ENCODE peak calls at places on chromosomes 16 and 17, in eight cellular contexts. D is stimulated activated naive CD8-positive, alpha-beta T cell treated with anti-CD3 and anti-CD28 coated beads, Interleukin-15, Interleukin-2, amounts not matched to agents 100 U/mL and 50 U/mL, for 24 hours; R is AG08396; N is HFFc6; U is NCI-H1048; P is astrocyte of the cerebellum; G is brain microvascular endothelial cell; X is colonic mucosa. Y is an unnamed sample.

GRCh38 chr17:18100616-18101015 is 7.9 kb upstream of the MYO15A start:
- DNase-seq in D (no peak), R (no peak), N (no peak), U (no peak), P (no peak), G (no peak), X (no peak), Y (no peak)

GRCh38 chr16:79801550-79802090 is 201.1 kb upstream of the MAF start:
- DNase-seq in D (no peak), R (no peak), N (no peak), U (no peak), P (no peak), G (peak), X (no peak), Y (no peak)

GRCh38 chr17:78883533-78884131 is 19.4 kb downstream of the CEP295NL start:
- DNase-seq in D (no peak), R (peak), N (peak), U (peak), P (peak), G (peak), X (peak), Y (peak)

GRCh38 chr16:81647527-81647926 is 131.6 kb upstream of the PLCG2 start:
- DNase-seq in D (no peak), R (peak), N (peak), U (no peak), P (no peak), G (peak), X (no peak), Y (no peak)

GRCh38 chr16:1426734-1427451 is 4.0 kb upstream of the PERCC1 start:
- DNase-seq in D (no peak), R (no peak), N (no peak), U (no peak), P (no peak), G (no peak), X (no peak), Y (no peak)

GRCh38 chr16:19115148-19116021 is 1.6 kb downstream of the ITPRIPL2 start:
- DNase-seq in D (no peak), R (no peak), N (no peak), U (no peak), P (no peak), G (no peak), X (no peak), Y (no peak)

GRCh38 chr16:86639354-86639753 is 61.0 kb downstream of the FOXL1 start:
- DNase-seq in D (no peak), R (no peak), N (no peak), U (no peak), P (no peak), G (no peak), X (no peak), Y (no peak)

GRCh38 chr17:80781851-80782277 is 209.8 kb upstream of the CHMP6 start:
- DNase-seq in D (no peak), R (no peak), N (no peak), U (no peak), P (no peak), G (no peak), X (no peak), Y (no peak)

GRCh38 chr17:27519550-27519949 is 63.3 kb downstream of the KSR1 start:
- DNase-seq in D (no peak), R (no peak), N (no peak), U (no peak), P (no peak), G (no peak), X (no peak), Y (no peak)

GRCh38 chr16:89019511-89019910 is 42.5 kb upstream of the CBFA2T3 start:
- DNase-seq in D (no peak), R (no peak), N (no peak), U (no peak), P (no peak), G (no peak), X (no peak), Y (no peak)

GRCh38 chr16:82368041-82368440 is 198.0 kb upstream of the MPHOSPH6 start:
- DNase-seq in D (no peak), R (peak), N (no peak), U (no peak), P (no peak), G (peak), X (peak), Y (no peak)

GRCh38 chr17:59547131-59547915 is 18.1 kb upstream of the DHX40 start:
- DNase-seq in D (no peak), R (no peak), N (no peak), U (no peak), P (no peak), G (no peak), X (no peak), Y (no peak)

GRCh38 chr17:67588326-67588725 is 129.4 kb upstream of the NOL11 start:
- DNase-seq in D (no peak), R (no peak), N (no peak), U (no peak), P (no peak), G (no peak), X (no peak), Y (no peak)

GRCh38 chr16:28876973-28877641 is 1.2 kb upstream of the ATP2A1 start:
- DNase-seq in D (no peak), R (no peak), N (no peak), U (no peak), P (no peak), G (no peak), X (no peak), Y (no peak)

GRCh38 chr16:68492151-68492500 is 43.8 kb upstream of the SMPD3 start:
- DNase-seq in D (no peak), R (no peak), N (no peak), U (no peak), P (no peak), G (no peak), X (no peak), Y (no peak)

GRCh38 chr17:78759203-78759968 is 22.7 kb downstream of the CYTH1 start:
- DNase-seq in D (peak), R (no peak), N (no peak), U (no peak), P (peak), G (peak), X (no peak), Y (no peak)

GRCh38 chr17:41049110-41049509 is 2.0 kb upstream of the KRTAP2-1 start:
- DNase-seq in D (no peak), R (peak), N (peak), U (no peak), P (no peak), G (peak), X (no peak), Y (no peak)

GRCh38 chr16:3058173-3059030 is 7.0 kb upstream of the IL32 start:
- DNase-seq in D (peak), R (no peak), N (no peak), U (no peak), P (no peak), G (no peak), X (peak), Y (no peak)

GRCh38 chr17:5508855-5509254 is 22.5 kb downstream of the MIS12 start:
- DNase-seq in D (no peak), R (no peak), N (peak), U (no peak), P (peak), G (peak), X (no peak), Y (no peak)

GRCh38 chr17:12256380-12256995 is 235.8 kb downstream of the MAP2K4 start:
- DNase-seq in D (peak), R (peak), N (peak), U (peak), P (peak), G (peak), X (peak), Y (peak)